ENCODE peak calls at places on chromosomes 12 and 14, in four cellular contexts. R, D, M and J are unnamed samples.

GRCh38 chr12:110349521-110350151 is 53.9 kb downstream of the ANAPC7 start:
- DNase-seq in D (no peak), R (no peak), M (no peak), J (no peak)

GRCh38 chr12:93989913-93990312 is 158.5 kb upstream of the PLXNC1 start:
- DNase-seq in R (no peak), D (no peak), M (no peak), J (no peak)

GRCh38 chr14:96754162-96754844 is 42.9 kb upstream of the VRK1 start:
- DNase-seq in D (peak), M (no peak), R (no peak), J (peak)

GRCh38 chr12:101854747-101855146 is 22.6 kb upstream of the DRAM1 start:
- DNase-seq in R (no peak), M (no peak), D (no peak), J (no peak)

GRCh38 chr14:100536141-100536540 is 51.1 kb downstream of the BEGAIN start:
- DNase-seq in R (peak), D (no peak), M (no peak), J (peak)

GRCh38 chr12:52494518-52494917 is 1.5 kb upstream of the KRT6A start:
- DNase-seq in M (peak), D (no peak), R (no peak), J (peak)

GRCh38 chr14:88919502-88919901 is 95.1 kb downstream of the TTC8 start:
- DNase-seq in R (no peak), M (peak), D (no peak), J (no peak)

GRCh38 chr12:60522684-60523083 is 926.9 kb downstream of the SLC16A7 start:
- DNase-seq in R (no peak), M (no peak), D (no peak), J (no peak)

GRCh38 chr12:58888131-58888783 is 32.0 kb downstream of the LRIG3 start:
- DNase-seq in M (peak), D (peak), R (no peak), J (no peak)

GRCh38 chr14:21987937-21988336 is 314.3 kb upstream of the OR4E1 start:
- DNase-seq in D (peak), M (peak), R (peak), J (no peak)

GRCh38 chr12:102406033-102406584 is 74.3 kb downstream of the IGF1 start:
- DNase-seq in M (peak), R (peak), D (peak), J (peak)

GRCh38 chr14:50669441-50669986 is 1.4 kb upstream of the SAV1 start:
- DNase-seq in M (no peak), R (no peak), D (no peak), J (no peak)

GRCh38 chr14:61106627-61107147 is 125.6 kb downstream of the SLC38A6 start:
- DNase-seq in M (no peak), D (no peak), R (peak), J (no peak)

GRCh38 chr12:58920102-58920955 is at the start of gene LRIG3:
- DNase-seq in M (peak), R (peak), D (peak), J (peak)

GRCh38 chr12:51217133-51217967 is 512 bp downstream of the POU6F1 start:
- DNase-seq in D (no peak), R (peak), M (no peak), J (peak)

GRCh38 chr14:72528059-72528950 is 365.6 kb downstream of the DPF3 start:
- DNase-seq in D (peak), R (no peak), M (peak), J (no peak)

GRCh38 chr12:87439990-87440827 is 589.0 kb downstream of the C12orf50 start:
- DNase-seq in R (no peak), M (peak), D (peak), J (no peak)

GRCh38 chr12:115370650-115371049 is 686.7 kb upstream of the TBX3 start:
- DNase-seq in M (no peak), D (no peak), R (peak), J (no peak)

GRCh38 chr12:106149096-106149784 is 10.5 kb upstream of the NUAK1 start:
- DNase-seq in D (peak), R (no peak), M (peak), J (no peak)

GRCh38 chr14:73173092-73173735 is 36.9 kb downstream of the PSEN1 start:
- DNase-seq in M (peak), R (peak), D (peak), J (no peak)

GRCh38 chr14:97178781-97179180 is 381.6 kb downstream of the VRK1 start:
- DNase-seq in D (no peak), R (no peak), M (no peak), J (no peak)

GRCh38 chr14:58639842-58640484 is 2.2 kb downstream of the DACT1 start:
- DNase-seq in D (peak), R (peak), M (peak), J (no peak)

GRCh38 chr12:109604902-109605536 is 31.4 kb downstream of the MVK start:
- DNase-seq in R (no peak), D (no peak), M (no peak), J (no peak)

GRCh38 chr14:33545696-33546095 is 405.2 kb downstream of the EGLN3 start:
- DNase-seq in R (no peak), D (no peak), M (peak), J (no peak)
- TF ChIP-seq CTCF in R (no peak), D (no peak), M (no peak), J (no peak)

GRCh38 chr12:7502612-7503011 is 965 bp downstream of the CD163 start:
- DNase-seq in D (no peak), R (no peak), M (no peak), J (no peak)

GRCh38 chr12:7501031-7501585 is 2.5 kb downstream of the CD163 start:
- DNase-seq in R (no peak), D (peak), M (peak), J (no peak)

GRCh38 chr12:7498832-7499231 is 4.7 kb downstream of the CD163 start:
- DNase-seq in D (peak), M (no peak), R (no peak), J (no peak)

DNA sequence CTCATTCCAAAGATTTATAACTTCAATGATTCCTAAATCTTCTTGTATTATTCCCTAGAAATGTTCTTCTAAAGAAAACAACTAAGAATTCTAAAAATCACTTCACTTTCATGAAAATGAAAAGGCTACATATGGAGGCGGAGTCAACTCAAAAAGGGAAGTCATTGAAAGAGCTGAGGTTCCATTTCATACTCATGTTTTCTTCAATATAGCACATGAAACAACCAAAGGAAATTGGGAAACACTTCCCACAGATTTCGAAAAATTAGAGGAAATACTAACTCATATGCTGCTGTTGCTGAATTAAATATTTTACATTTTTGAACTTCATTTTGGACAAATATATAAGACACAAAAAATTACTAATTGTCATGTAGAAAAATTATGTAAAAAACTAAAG is at the start of gene CD163:
- DNase-seq in R (no peak), M (no peak), D (no peak), J (no peak)
- H3K4me3 ChIP-seq in R (no peak), M (no peak), D (no peak), J (no peak)

GRCh38 chr14:104510794-104511611 is 68.6 kb upstream of the C14orf180 start:
- DNase-seq in M (no peak), R (peak), D (no peak), J (no peak)
- TF ChIP-seq CTCF in M (no peak), R (no peak), D (no peak), J (no peak)

DNA sequence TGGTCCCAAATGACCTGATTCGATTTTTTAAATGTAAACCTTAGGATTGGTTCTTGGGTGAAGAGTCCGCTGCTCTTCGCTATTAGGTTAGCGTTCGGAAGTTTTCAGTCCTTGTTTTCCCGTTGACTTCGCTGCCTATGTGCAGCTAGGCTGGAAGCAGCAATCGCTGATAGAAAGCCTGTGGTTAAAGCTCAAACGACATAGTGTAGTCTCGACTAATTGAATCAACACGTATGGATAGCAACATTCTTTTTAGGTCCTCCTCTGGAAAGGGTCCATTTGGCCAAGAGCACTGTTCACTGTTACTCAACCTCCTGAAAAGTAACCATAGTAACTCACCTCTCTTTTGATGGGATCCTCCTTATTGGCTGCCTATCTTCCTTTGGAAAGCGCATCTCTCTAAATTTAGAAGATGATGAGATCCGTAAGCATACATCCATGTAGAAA is 355.5 kb downstream of the SNAPC1 start:
- DNase-seq in M (no peak), R (no peak), D (peak), J (no peak)
- H3K4me3 ChIP-seq in M (no peak), R (peak), D (peak), J (no peak)

GRCh38 chr14:92351750-92352149 is 28.8 kb downstream of the SLC24A4 start:
- DNase-seq in D (no peak), R (no peak), M (no peak), J (no peak)

GRCh38 chr14:92356677-92357076 is 33.7 kb downstream of the SLC24A4 start:
- DNase-seq in M (no peak), R (no peak), D (no peak), J (no peak)

GRCh38 chr14:92348154-92348553 is 25.2 kb downstream of the SLC24A4 start:
- DNase-seq in M (peak), D (no peak), R (no peak), J (no peak)

GRCh38 chr14:92353447-92353846 is 30.5 kb downstream of the SLC24A4 start:
- DNase-seq in M (peak), R (no peak), D (no peak), J (no peak)

GRCh38 chr14:92352158-92352985 is 29.4 kb downstream of the SLC24A4 start:
- DNase-seq in R (no peak), M (peak), D (no peak), J (no peak)
- TF ChIP-seq CTCF in R (peak), M (no peak), D (peak), J (no peak)

DNA sequence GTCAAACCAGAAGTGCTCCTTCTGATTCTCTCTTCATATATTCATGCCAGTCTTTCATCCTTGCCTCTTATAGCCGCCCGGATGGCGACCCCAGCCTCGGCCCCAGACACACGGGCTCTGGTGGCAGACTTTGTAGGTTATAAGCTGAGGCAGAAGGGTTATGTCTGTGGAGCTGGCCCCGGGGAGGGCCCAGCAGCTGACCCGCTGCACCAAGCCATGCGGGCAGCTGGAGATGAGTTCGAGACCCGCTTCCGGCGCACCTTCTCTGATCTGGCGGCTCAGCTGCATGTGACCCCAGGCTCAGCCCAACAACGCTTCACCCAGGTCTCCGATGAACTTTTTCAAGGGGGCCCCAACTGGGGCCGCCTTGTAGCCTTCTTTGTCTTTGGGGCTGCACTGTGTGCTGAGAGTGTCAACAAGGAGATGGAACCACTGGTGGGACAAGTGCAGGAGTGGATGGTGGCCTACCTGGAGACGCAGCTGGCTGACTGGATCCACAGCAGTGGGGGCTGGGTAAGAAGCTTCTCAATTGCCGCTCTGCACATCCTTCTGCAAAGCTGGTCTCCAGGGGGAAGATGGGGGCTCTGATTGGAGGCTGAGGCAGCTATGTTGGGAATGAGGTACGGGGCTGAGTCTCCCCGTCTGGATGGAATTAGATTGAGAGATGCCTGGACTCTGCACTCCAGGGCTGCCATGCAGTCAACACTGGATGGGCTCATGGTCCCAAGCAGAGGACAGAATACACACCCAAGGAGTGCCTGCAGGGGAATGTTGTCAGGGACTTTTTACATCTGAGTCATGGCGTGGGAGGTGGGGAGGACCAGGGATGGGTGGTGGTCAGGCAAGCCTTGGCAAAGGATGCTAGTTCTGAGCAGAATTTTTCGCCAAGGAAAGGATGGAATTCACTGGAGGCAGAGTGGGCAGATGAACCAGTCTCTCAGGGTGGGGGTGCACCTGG is 1.3 kb downstream of the BCL2L2 start:
- DNase-seq in D (peak), M (peak), R (no peak), J (no peak)
- H3K4me3 ChIP-seq in D (peak), M (peak), R (peak), J (no peak)

GRCh38 chr12:117845271-117845904 is 123.4 kb downstream of the KSR2 start:
- DNase-seq in R (no peak), M (no peak), D (no peak), J (no peak)
- TF ChIP-seq CTCF in R (no peak), M (no peak), D (no peak), J (no peak)